ENCODE peak calls at places on chromosomes 6 and 20, in nine cellular contexts. One of them, this sample, is unnamed. For H3K4me1, the result is how much of the 10 kb centered on the place peaks cover.

GRCh38 chr6:89970609-89971337 is 76.5 kb downstream of the GJA10 start:
- DNase-seq in neural progenitor cell: peak
- DNase-seq in heart right ventricle: peak
- DNase-seq in HAP-1: peak
- DNase-seq in small intestine: peak
- DNase-seq in CD8-positive, alpha-beta memory T cell: no peak
- DNase-seq in tibial nerve: no peak
- DNase-seq in PC-3: peak
- DNase-seq in fibroblast of lung: peak
- DNase-seq in this sample: no peak

GRCh38 chr6:10418862-10419748 is 4.2 kb upstream of the TFAP2A start:
- DNase-seq in PC-3: peak
- DNase-seq in tibial nerve: no peak
- DNase-seq in neural progenitor cell: peak
- DNase-seq in fibroblast of lung: no peak
- DNase-seq in CD8-positive, alpha-beta memory T cell: no peak
- DNase-seq in small intestine: no peak
- DNase-seq in heart right ventricle: no peak
- DNase-seq in HAP-1: no peak
- DNase-seq in this sample: no peak

GRCh38 chr6:159969921-159970320 is 1.0 kb downstream of the IGF2R start:
- DNase-seq in heart right ventricle: peak
- DNase-seq in tibial nerve: peak
- DNase-seq in HAP-1: peak
- DNase-seq in neural progenitor cell: peak
- DNase-seq in CD8-positive, alpha-beta memory T cell: peak
- DNase-seq in small intestine: peak
- DNase-seq in fibroblast of lung: peak
- DNase-seq in PC-3: peak
- DNase-seq in this sample: peak

GRCh38 chr20:815226-815625 is 18.3 kb upstream of the FAM110A start:
- DNase-seq in tibial nerve: no peak
- DNase-seq in neural progenitor cell: no peak
- DNase-seq in PC-3: no peak
- DNase-seq in fibroblast of lung: no peak
- DNase-seq in HAP-1: no peak
- DNase-seq in heart right ventricle: no peak
- DNase-seq in small intestine: no peak
- DNase-seq in CD8-positive, alpha-beta memory T cell: no peak
- DNase-seq in this sample: no peak

GRCh38 chr20:47118641-47119040 is 224.0 kb downstream of the EYA2 start:
- DNase-seq in CD8-positive, alpha-beta memory T cell: no peak
- DNase-seq in neural progenitor cell: peak
- DNase-seq in tibial nerve: no peak
- DNase-seq in HAP-1: peak
- DNase-seq in heart right ventricle: no peak
- DNase-seq in small intestine: no peak
- DNase-seq in fibroblast of lung: no peak
- DNase-seq in PC-3: no peak
- DNase-seq in this sample: no peak

GRCh38 chr6:105745464-105746129 is 340.5 kb upstream of the PRDM1 start:
- DNase-seq in PC-3: no peak
- DNase-seq in CD8-positive, alpha-beta memory T cell: no peak
- DNase-seq in tibial nerve: no peak
- DNase-seq in small intestine: no peak
- DNase-seq in heart right ventricle: no peak
- DNase-seq in HAP-1: no peak
- DNase-seq in fibroblast of lung: no peak
- DNase-seq in neural progenitor cell: no peak
- DNase-seq in this sample: peak

GRCh38 chr6:3119040-3119723 is 671 bp downstream of the BPHL start:
- DNase-seq in CD8-positive, alpha-beta memory T cell: no peak
- DNase-seq in fibroblast of lung: peak
- DNase-seq in HAP-1: no peak
- DNase-seq in neural progenitor cell: no peak
- DNase-seq in PC-3: peak
- DNase-seq in small intestine: peak
- DNase-seq in heart right ventricle: no peak
- DNase-seq in tibial nerve: no peak
- DNase-seq in this sample: no peak

GRCh38 chr20:39853664-39854063 is 835.4 kb downstream of the MAFB start:
- DNase-seq in small intestine: no peak
- DNase-seq in fibroblast of lung: peak
- DNase-seq in tibial nerve: no peak
- DNase-seq in heart right ventricle: no peak
- DNase-seq in CD8-positive, alpha-beta memory T cell: no peak
- DNase-seq in neural progenitor cell: peak
- DNase-seq in PC-3: no peak
- DNase-seq in HAP-1: no peak
- DNase-seq in this sample: no peak

GRCh38 chr6:72738091-72738490 is 116.2 kb downstream of the KCNQ5 start:
- DNase-seq in neural progenitor cell: no peak
- DNase-seq in PC-3: no peak
- DNase-seq in CD8-positive, alpha-beta memory T cell: no peak
- DNase-seq in tibial nerve: no peak
- DNase-seq in HAP-1: no peak
- DNase-seq in fibroblast of lung: no peak
- DNase-seq in small intestine: no peak
- DNase-seq in heart right ventricle: no peak
- DNase-seq in this sample: no peak

GRCh38 chr6:35343092-35343834 is 905 bp downstream of the PPARD start:
- DNase-seq in CD8-positive, alpha-beta memory T cell: no peak
- DNase-seq in heart right ventricle: peak
- DNase-seq in tibial nerve: no peak
- DNase-seq in small intestine: peak
- DNase-seq in PC-3: peak
- DNase-seq in HAP-1: peak
- DNase-seq in neural progenitor cell: no peak
- DNase-seq in fibroblast of lung: peak
- DNase-seq in this sample: peak

GRCh38 chr6:13810688-13811446 is 3.5 kb downstream of the MCUR1 start:
- DNase-seq in PC-3: no peak
- DNase-seq in HAP-1: no peak
- DNase-seq in fibroblast of lung: no peak
- DNase-seq in tibial nerve: no peak
- DNase-seq in small intestine: peak
- DNase-seq in neural progenitor cell: no peak
- DNase-seq in CD8-positive, alpha-beta memory T cell: no peak
- DNase-seq in heart right ventricle: no peak
- DNase-seq in this sample: no peak

GRCh38 chr6:53492860-53493634 is 51.9 kb downstream of the GCLC start:
- DNase-seq in CD8-positive, alpha-beta memory T cell: no peak
- DNase-seq in HAP-1: peak
- DNase-seq in PC-3: peak
- DNase-seq in fibroblast of lung: peak
- DNase-seq in neural progenitor cell: peak
- DNase-seq in small intestine: peak
- DNase-seq in tibial nerve: no peak
- DNase-seq in heart right ventricle: no peak
- DNase-seq in this sample: no peak

GRCh38 chr20:41480054-41480770 is 113.6 kb upstream of the EMILIN3 start:
- DNase-seq in HAP-1: no peak
- DNase-seq in small intestine: peak
- DNase-seq in neural progenitor cell: no peak
- DNase-seq in tibial nerve: no peak
- DNase-seq in PC-3: no peak
- DNase-seq in heart right ventricle: no peak
- DNase-seq in fibroblast of lung: no peak
- DNase-seq in CD8-positive, alpha-beta memory T cell: no peak
- DNase-seq in this sample: no peak

GRCh38 chr6:34979218-34979617 is 90.2 kb downstream of the ANKS1A start:
- DNase-seq in heart right ventricle: no peak
- DNase-seq in HAP-1: no peak
- DNase-seq in PC-3: no peak
- DNase-seq in fibroblast of lung: no peak
- DNase-seq in tibial nerve: no peak
- DNase-seq in CD8-positive, alpha-beta memory T cell: no peak
- DNase-seq in small intestine: no peak
- DNase-seq in neural progenitor cell: no peak
- DNase-seq in this sample: no peak

GRCh38 chr6:168578036-168578435 is 137.1 kb downstream of the SMOC2 start:
- DNase-seq in tibial nerve: no peak
- DNase-seq in CD8-positive, alpha-beta memory T cell: no peak
- DNase-seq in PC-3: no peak
- DNase-seq in HAP-1: no peak
- DNase-seq in heart right ventricle: no peak
- DNase-seq in fibroblast of lung: no peak
- DNase-seq in neural progenitor cell: no peak
- DNase-seq in small intestine: no peak
- DNase-seq in this sample: no peak

GRCh38 chr6:75934643-75935472 is 137.6 kb downstream of the IMPG1 start:
- DNase-seq in PC-3: peak
- DNase-seq in neural progenitor cell: peak
- DNase-seq in CD8-positive, alpha-beta memory T cell: no peak
- DNase-seq in fibroblast of lung: peak
- DNase-seq in heart right ventricle: peak
- DNase-seq in HAP-1: peak
- DNase-seq in tibial nerve: no peak
- DNase-seq in small intestine: peak
- DNase-seq in this sample: peak

GRCh38 chr20:48971956-48972355 is 50.4 kb downstream of the ARFGEF2 start:
- DNase-seq in small intestine: no peak
- DNase-seq in PC-3: no peak
- DNase-seq in neural progenitor cell: no peak
- DNase-seq in fibroblast of lung: no peak
- DNase-seq in heart right ventricle: no peak
- DNase-seq in HAP-1: no peak
- DNase-seq in tibial nerve: no peak
- DNase-seq in CD8-positive, alpha-beta memory T cell: no peak
- DNase-seq in this sample: no peak

GRCh38 chr6:17103715-17104114 is 1.9 kb downstream of the STMND1 start:
- DNase-seq in CD8-positive, alpha-beta memory T cell: no peak
- DNase-seq in tibial nerve: no peak
- DNase-seq in fibroblast of lung: no peak
- DNase-seq in small intestine: no peak
- DNase-seq in PC-3: peak
- DNase-seq in heart right ventricle: no peak
- DNase-seq in HAP-1: no peak
- DNase-seq in neural progenitor cell: no peak
- DNase-seq in this sample: no peak

GRCh38 chr6:148494226-148494625 is 151.6 kb downstream of the SASH1 start:
- DNase-seq in PC-3: no peak
- DNase-seq in HAP-1: no peak
- DNase-seq in fibroblast of lung: no peak
- DNase-seq in neural progenitor cell: no peak
- DNase-seq in heart right ventricle: no peak
- DNase-seq in tibial nerve: no peak
- DNase-seq in small intestine: no peak
- DNase-seq in CD8-positive, alpha-beta memory T cell: no peak
- DNase-seq in this sample: no peak

GRCh38 chr6:138493413-138493812 is 5.9 kb downstream of the NHSL1 start:
- DNase-seq in CD8-positive, alpha-beta memory T cell: no peak
- DNase-seq in HAP-1: peak
- DNase-seq in PC-3: no peak
- DNase-seq in small intestine: peak
- DNase-seq in heart right ventricle: peak
- DNase-seq in neural progenitor cell: peak
- DNase-seq in fibroblast of lung: peak
- DNase-seq in tibial nerve: no peak
- DNase-seq in this sample: no peak

DNA sequence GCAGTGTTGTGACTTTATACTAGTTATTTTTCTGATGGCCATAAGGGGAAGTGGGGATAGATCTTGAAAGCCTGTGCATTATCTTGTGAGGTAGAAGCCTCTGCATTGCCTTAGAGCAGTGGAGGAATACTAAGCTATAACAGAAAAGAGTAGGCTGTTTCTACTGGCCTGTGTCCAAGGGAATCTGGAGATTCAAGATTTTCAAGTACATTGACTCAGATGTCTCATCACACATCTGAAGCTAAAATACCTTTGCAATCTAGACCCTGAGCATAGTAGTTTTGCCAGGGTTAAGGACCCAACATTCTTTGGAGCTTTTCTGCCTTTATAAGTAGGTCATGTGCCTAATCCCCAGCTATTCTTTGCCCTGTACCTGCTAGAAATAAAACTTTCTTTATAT is 272.3 kb downstream of the TENT5A start:
- DNase-seq in small intestine: no peak
- DNase-seq in tibial nerve: no peak
- DNase-seq in fibroblast of lung: no peak
- DNase-seq in heart right ventricle: no peak
- DNase-seq in HAP-1: no peak
- DNase-seq in neural progenitor cell: no peak
- DNase-seq in CD8-positive, alpha-beta memory T cell: no peak
- DNase-seq in PC-3: peak
- DNase-seq in this sample: no peak
- H3K4me1 ChIP-seq in small intestine: under half
- H3K4me1 ChIP-seq in tibial nerve: under half
- H3K4me1 ChIP-seq in fibroblast of lung: under half
- H3K4me1 ChIP-seq in heart right ventricle: under half
- H3K4me1 ChIP-seq in HAP-1: under half
- H3K4me1 ChIP-seq in neural progenitor cell: under half
- H3K4me1 ChIP-seq in CD8-positive, alpha-beta memory T cell: under half
- H3K4me1 ChIP-seq in PC-3: under half
- H3K4me1 ChIP-seq in this sample: under half

GRCh38 chr6:129683606-129684322 is 26.2 kb downstream of the ARHGAP18 start:
- DNase-seq in tibial nerve: peak
- DNase-seq in fibroblast of lung: peak
- DNase-seq in CD8-positive, alpha-beta memory T cell: peak
- DNase-seq in small intestine: peak
- DNase-seq in neural progenitor cell: no peak
- DNase-seq in HAP-1: no peak
- DNase-seq in PC-3: peak
- DNase-seq in heart right ventricle: peak
- DNase-seq in this sample: peak
- H3K4me1 ChIP-seq in tibial nerve: under half
- H3K4me1 ChIP-seq in fibroblast of lung: under half
- H3K4me1 ChIP-seq in CD8-positive, alpha-beta memory T cell: under half
- H3K4me1 ChIP-seq in small intestine: under half
- H3K4me1 ChIP-seq in neural progenitor cell: under half
- H3K4me1 ChIP-seq in HAP-1: under half
- H3K4me1 ChIP-seq in PC-3: under half
- H3K4me1 ChIP-seq in heart right ventricle: half or more
- H3K4me1 ChIP-seq in this sample: under half

DNA sequence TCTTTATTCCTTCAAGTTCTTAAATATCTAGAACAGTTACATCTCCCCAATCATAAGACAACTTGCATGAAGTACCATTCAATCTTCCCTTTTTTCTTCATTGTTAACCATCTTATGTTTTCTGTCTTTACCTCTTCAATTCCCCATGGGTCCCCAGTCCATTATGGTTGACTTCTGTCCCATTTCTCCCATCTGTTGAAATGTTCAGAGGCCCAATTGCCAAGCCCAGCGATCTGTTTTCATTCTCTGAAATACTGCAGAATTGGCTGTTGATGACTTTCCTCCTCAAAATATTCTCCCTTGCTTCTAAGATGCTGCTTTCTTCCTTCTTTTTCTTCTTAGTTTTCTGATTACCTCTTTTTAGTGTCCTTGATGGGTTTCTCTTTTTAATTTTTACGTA is 26.0 kb downstream of the DSTN start:
- DNase-seq in tibial nerve: no peak
- DNase-seq in small intestine: no peak
- DNase-seq in heart right ventricle: no peak
- DNase-seq in PC-3: no peak
- DNase-seq in fibroblast of lung: no peak
- DNase-seq in CD8-positive, alpha-beta memory T cell: no peak
- DNase-seq in HAP-1: no peak
- DNase-seq in neural progenitor cell: no peak
- DNase-seq in this sample: no peak
- H3K4me1 ChIP-seq in tibial nerve: under half
- H3K4me1 ChIP-seq in small intestine: under half
- H3K4me1 ChIP-seq in heart right ventricle: half or more
- H3K4me1 ChIP-seq in PC-3: under half
- H3K4me1 ChIP-seq in fibroblast of lung: under half
- H3K4me1 ChIP-seq in CD8-positive, alpha-beta memory T cell: under half
- H3K4me1 ChIP-seq in HAP-1: under half
- H3K4me1 ChIP-seq in neural progenitor cell: under half
- H3K4me1 ChIP-seq in this sample: under half

GRCh38 chr6:128520436-128521301 is at the start of gene PTPRK:
- DNase-seq in tibial nerve: peak
- DNase-seq in PC-3: peak
- DNase-seq in heart right ventricle: peak
- DNase-seq in neural progenitor cell: peak
- DNase-seq in HAP-1: peak
- DNase-seq in small intestine: peak
- DNase-seq in CD8-positive, alpha-beta memory T cell: peak
- DNase-seq in fibroblast of lung: peak
- DNase-seq in this sample: peak
- H3K4me1 ChIP-seq in tibial nerve: under half
- H3K4me1 ChIP-seq in PC-3: under half
- H3K4me1 ChIP-seq in heart right ventricle: under half
- H3K4me1 ChIP-seq in neural progenitor cell: under half
- H3K4me1 ChIP-seq in HAP-1: under half
- H3K4me1 ChIP-seq in small intestine: under half
- H3K4me1 ChIP-seq in CD8-positive, alpha-beta memory T cell: under half
- H3K4me1 ChIP-seq in fibroblast of lung: under half
- H3K4me1 ChIP-seq in this sample: under half

This sample was measured in right cardiac atrium.